ENCODE peak calls at places on chromosomes 1 and 21, in four cellular contexts. One of them, this sample, is unnamed.

GRCh38 chr1:79899914-79900313 is 893.4 kb upstream of the ADGRL4 start:
- DNase-seq in WTC11: no peak
- DNase-seq in K562: no peak
- DNase-seq in HepG2: no peak
- DNase-seq in this sample: no peak

GRCh38 chr1:71365451-71365850 is 284.6 kb upstream of the ZRANB2 start:
- DNase-seq in WTC11: no peak
- DNase-seq in K562: no peak
- DNase-seq in HepG2: no peak
- DNase-seq in this sample: no peak

GRCh38 chr1:58971629-58972140 is 187.8 kb upstream of the JUN start:
- DNase-seq in WTC11: no peak
- DNase-seq in K562: peak
- DNase-seq in HepG2: peak
- DNase-seq in this sample: no peak

GRCh38 chr1:64538389-64538788 is 68.5 kb downstream of the CACHD1 start:
- DNase-seq in WTC11: no peak
- DNase-seq in K562: no peak
- DNase-seq in HepG2: no peak
- DNase-seq in this sample: no peak

GRCh38 chr1:20701446-20701845 is 16.4 kb downstream of the KIF17 start:
- DNase-seq in WTC11: no peak
- DNase-seq in K562: no peak
- DNase-seq in HepG2: no peak
- DNase-seq in this sample: no peak

GRCh38 chr1:15273274-15273673 is 26.3 kb downstream of the FHAD1 start:
- DNase-seq in WTC11: no peak
- DNase-seq in K562: no peak
- DNase-seq in HepG2: no peak
- DNase-seq in this sample: no peak

GRCh38 chr1:9399510-9400424 is 107.1 kb downstream of the SPSB1 start:
- DNase-seq in WTC11: no peak
- DNase-seq in K562: no peak
- DNase-seq in HepG2: peak
- DNase-seq in this sample: no peak

GRCh38 chr1:14539953-14540563 is 58.4 kb upstream of the KAZN start:
- DNase-seq in WTC11: no peak
- DNase-seq in K562: peak
- DNase-seq in HepG2: no peak
- DNase-seq in this sample: no peak

GRCh38 chr21:28822064-28822402 is 170.6 kb downstream of the LTN1 start:
- DNase-seq in WTC11: no peak
- DNase-seq in K562: no peak
- DNase-seq in HepG2: no peak
- DNase-seq in this sample: no peak

GRCh38 chr1:31822766-31823165 is 6.9 kb upstream of the SPOCD1 start:
- DNase-seq in WTC11: no peak
- DNase-seq in K562: no peak
- DNase-seq in HepG2: no peak
- DNase-seq in this sample: no peak

GRCh38 chr1:1187938-1188337 is 14.3 kb downstream of the TTLL10 start:
- DNase-seq in WTC11: no peak
- DNase-seq in K562: no peak
- DNase-seq in HepG2: no peak
- DNase-seq in this sample: no peak

GRCh38 chr1:72434070-72434469 is 151.7 kb upstream of the NEGR1 start:
- DNase-seq in WTC11: no peak
- DNase-seq in K562: no peak
- DNase-seq in HepG2: no peak
- DNase-seq in this sample: no peak

GRCh38 chr1:204529371-204529895 is 13.2 kb downstream of the MDM4 start:
- DNase-seq in WTC11: no peak
- DNase-seq in K562: no peak
- DNase-seq in HepG2: no peak
- DNase-seq in this sample: no peak

GRCh38 chr1:37811027-37811655 is 3.1 kb upstream of the YRDC start:
- DNase-seq in WTC11: peak
- DNase-seq in K562: peak
- DNase-seq in HepG2: peak
- DNase-seq in this sample: peak

GRCh38 chr1:15674760-15675159 is 9.4 kb upstream of the PLEKHM2 start:
- DNase-seq in WTC11: no peak
- DNase-seq in K562: peak
- DNase-seq in HepG2: no peak
- DNase-seq in this sample: no peak

GRCh38 chr1:117013310-117013850 is 11.8 kb downstream of the CD101 start:
- DNase-seq in WTC11: no peak
- DNase-seq in K562: no peak
- DNase-seq in HepG2: no peak
- DNase-seq in this sample: no peak
- TF ChIP-seq HMGXB4 in WTC11: no peak
- TF ChIP-seq HMGXB4 in K562: no peak
- TF ChIP-seq HMGXB4 in HepG2: no peak
- TF ChIP-seq HMGXB4 in this sample: no peak

DNA sequence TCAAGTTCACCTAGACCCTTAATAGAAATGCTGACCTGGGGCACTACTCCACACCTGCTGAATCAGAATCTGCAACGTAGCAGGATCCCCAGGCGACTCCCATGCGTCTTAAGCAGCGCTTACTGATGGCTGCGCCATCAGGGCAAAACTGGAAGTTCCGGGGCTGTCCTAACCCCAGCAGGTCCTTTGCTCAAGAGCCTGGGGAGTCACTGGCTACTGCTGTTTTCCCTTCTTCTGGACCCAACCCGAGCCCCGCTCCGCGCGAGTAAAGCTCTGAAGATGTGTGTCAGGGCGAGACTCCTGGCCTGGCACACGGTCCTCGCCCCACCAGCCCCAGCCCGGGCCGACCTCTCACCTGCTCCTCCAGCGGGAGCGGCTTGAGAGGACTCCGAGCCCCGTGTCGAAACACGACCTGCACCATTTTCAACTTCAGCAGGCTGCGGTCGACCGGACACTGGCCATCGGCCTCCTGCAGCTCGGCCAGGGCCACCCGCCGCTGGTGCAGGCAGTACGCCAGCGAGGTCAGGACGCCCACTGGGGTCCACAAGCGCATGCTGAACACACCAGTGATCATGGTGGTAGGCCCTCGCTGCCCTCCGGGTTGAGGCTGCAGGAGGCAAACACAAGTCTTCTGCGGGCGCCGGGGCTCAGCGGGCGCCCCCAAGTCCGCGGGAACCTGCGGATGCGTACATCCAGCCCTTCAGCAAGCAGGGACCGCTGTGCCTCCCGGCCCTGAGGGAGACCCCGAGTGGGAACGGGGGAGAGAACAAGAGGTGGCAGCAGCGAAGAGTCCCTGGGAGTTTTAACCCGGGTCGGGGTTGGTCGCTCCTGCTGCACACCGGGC is 627 bp downstream of the ACP6 start:
- DNase-seq in WTC11: peak
- DNase-seq in K562: no peak
- DNase-seq in HepG2: peak
- DNase-seq in this sample: peak
- TF ChIP-seq USF2 in WTC11: no peak
- TF ChIP-seq USF2 in K562: no peak
- TF ChIP-seq USF2 in HepG2: no peak
- TF ChIP-seq USF2 in this sample: no peak

GRCh38 chr1:154955039-154955717 is 721 bp downstream of the PBXIP1 start:
- DNase-seq in WTC11: peak
- DNase-seq in K562: peak
- DNase-seq in HepG2: peak
- DNase-seq in this sample: peak
- TF ChIP-seq HMGXB4 in WTC11: no peak
- TF ChIP-seq HMGXB4 in K562: no peak
- TF ChIP-seq HMGXB4 in HepG2: no peak
- TF ChIP-seq HMGXB4 in this sample: no peak

GRCh38 chr21:44982558-44983244 is 42.9 kb downstream of the SLX9 start:
- DNase-seq in WTC11: no peak
- DNase-seq in K562: no peak
- DNase-seq in HepG2: peak
- DNase-seq in this sample: no peak
- TF ChIP-seq USF2 in WTC11: no peak
- TF ChIP-seq USF2 in K562: no peak
- TF ChIP-seq USF2 in HepG2: peak
- TF ChIP-seq USF2 in this sample: no peak

GRCh38 chr21:38277501-38278111 is 20.8 kb downstream of the KCNJ15 start:
- DNase-seq in WTC11: no peak
- DNase-seq in K562: peak
- DNase-seq in HepG2: no peak
- DNase-seq in this sample: peak
- TF ChIP-seq HMGXB4 in WTC11: no peak
- TF ChIP-seq HMGXB4 in K562: no peak
- TF ChIP-seq HMGXB4 in HepG2: no peak
- TF ChIP-seq HMGXB4 in this sample: no peak

GRCh38 chr1:231318568-231318967 is 19.1 kb downstream of the EXOC8 start:
- DNase-seq in WTC11: no peak
- DNase-seq in K562: no peak
- DNase-seq in HepG2: no peak
- DNase-seq in this sample: no peak
- TF ChIP-seq USF2 in WTC11: no peak
- TF ChIP-seq USF2 in K562: no peak
- TF ChIP-seq USF2 in HepG2: no peak
- TF ChIP-seq USF2 in this sample: no peak

DNA sequence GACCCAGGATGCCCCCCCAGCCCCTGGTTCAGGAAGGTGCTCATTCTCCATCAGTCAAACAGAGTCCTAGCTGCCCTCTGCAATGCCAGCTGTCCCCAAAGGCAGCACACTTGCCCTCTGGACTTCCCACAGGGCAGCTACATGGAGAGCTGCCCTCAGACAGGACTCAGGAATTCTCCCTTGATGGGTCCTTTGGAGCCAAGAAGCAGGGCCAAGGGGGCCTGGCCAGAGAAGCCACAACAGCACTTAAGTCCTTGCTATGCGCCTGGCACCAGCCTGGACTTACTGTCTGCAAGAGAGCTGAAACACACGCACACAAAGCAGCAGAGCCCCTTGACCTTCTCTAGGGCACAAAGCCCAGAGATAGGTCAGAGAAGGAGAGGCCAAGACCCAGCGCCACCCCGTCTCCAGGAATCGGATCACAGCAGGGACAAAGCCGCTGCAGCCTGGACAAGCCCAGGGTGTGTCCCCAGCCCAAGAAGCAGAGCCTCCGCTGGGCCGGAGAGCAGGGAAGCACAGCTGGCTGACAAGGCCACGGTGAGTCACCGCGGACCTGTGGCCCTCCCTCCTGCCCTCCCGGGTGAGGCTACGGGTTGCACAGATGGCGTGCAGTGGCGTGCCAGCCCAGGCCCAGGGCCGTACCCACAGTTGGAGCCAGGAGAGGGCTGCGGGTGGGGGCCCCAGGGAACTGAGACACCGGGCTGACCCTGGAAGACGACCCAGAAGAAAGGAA is 1.7 kb downstream of the WNT9A start:
- DNase-seq in WTC11: no peak
- DNase-seq in K562: peak
- DNase-seq in HepG2: peak
- DNase-seq in this sample: peak
- TF ChIP-seq HMGXB4 in WTC11: no peak
- TF ChIP-seq HMGXB4 in K562: no peak
- TF ChIP-seq HMGXB4 in HepG2: no peak
- TF ChIP-seq HMGXB4 in this sample: no peak

DNA sequence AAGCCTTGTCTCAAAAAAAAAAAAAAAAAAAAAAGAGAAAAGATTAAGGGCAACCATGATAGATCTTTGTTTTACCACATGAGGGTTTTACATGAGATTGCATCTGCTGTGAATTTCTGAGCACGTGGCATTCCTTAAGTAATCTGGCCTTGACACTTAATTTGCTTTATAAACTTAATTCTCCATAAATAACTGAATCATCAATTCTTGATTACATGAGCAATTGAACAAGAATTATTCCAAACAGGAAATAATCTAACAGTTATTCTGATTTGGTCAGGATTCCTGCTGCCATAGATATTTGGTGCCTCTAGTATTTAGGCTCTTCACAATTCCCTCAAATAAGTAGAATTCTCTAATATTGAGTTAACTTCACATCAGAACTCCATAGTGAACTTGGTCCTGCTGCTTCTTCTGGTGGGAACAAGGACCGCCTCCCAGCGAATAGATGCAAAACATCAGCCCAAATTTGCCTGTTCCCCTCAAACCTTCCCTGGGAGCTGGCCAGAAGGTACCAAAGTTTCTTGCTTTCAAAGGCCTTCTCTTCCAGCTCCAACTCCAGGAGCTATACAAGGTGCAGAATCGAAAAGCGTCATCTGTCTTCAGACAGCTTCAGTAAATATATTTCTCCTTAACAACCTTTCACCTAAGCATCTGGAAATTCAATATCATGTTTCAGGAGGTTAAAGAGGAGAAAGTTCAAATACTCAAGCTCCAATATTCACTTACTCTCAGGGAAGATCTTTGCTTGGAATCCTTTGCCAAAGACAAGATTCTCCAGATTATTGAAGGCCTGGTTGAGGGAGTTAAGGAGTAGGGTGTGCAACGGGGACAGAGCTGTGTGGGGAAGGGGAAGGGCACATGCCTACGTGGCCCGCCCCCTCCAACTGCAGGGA is 1.0 kb downstream of the KRTCAP2 start:
- DNase-seq in WTC11: no peak
- DNase-seq in K562: no peak
- DNase-seq in HepG2: no peak
- DNase-seq in this sample: no peak
- TF ChIP-seq USF2 in WTC11: peak
- TF ChIP-seq USF2 in K562: no peak
- TF ChIP-seq USF2 in HepG2: no peak
- TF ChIP-seq USF2 in this sample: no peak

DNA sequence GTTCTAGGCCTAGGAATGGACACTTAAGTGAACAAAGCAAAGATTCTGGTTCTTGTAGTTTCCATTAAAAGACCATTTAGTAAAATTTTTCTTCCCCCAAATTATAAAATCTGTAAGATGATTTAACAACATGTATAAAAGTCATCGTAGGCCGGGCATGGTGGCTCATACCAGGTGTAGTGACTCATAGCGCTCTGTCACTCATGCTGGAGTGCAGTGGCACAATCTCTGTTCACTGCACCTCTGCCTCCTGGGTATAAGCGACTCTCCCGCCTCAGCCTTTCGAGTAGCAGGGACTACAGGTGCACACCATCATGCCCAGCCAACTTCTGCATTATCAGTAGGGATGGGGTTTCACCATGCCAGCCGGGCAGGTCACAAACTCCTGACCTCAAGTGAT is 9.1 kb downstream of the ASPM start:
- DNase-seq in WTC11: no peak
- DNase-seq in K562: no peak
- DNase-seq in HepG2: no peak
- DNase-seq in this sample: no peak
- TF ChIP-seq HMGXB4 in WTC11: no peak
- TF ChIP-seq HMGXB4 in K562: no peak
- TF ChIP-seq HMGXB4 in HepG2: no peak
- TF ChIP-seq HMGXB4 in this sample: no peak